ENCODE peak calls at places on chromosome 13, in eight cellular contexts. One of them, this sample, is unnamed.

GRCh38 chr13:110126391-110126961 is 180.5 kb downstream of the COL4A1 start:
- DNase-seq in CD4-positive, alpha-beta T cell: no peak
- DNase-seq in progenitor cell of endocrine pancreas: no peak
- DNase-seq in AG09319: peak
- DNase-seq in pancreas: no peak
- DNase-seq in testis: no peak
- DNase-seq in body of pancreas: no peak
- DNase-seq in upper lobe of right lung: no peak
- DNase-seq in this sample: peak

GRCh38 chr13:72458701-72459100 is 268.7 kb downstream of the MZT1 start:
- DNase-seq in CD4-positive, alpha-beta T cell: no peak
- DNase-seq in progenitor cell of endocrine pancreas: no peak
- DNase-seq in AG09319: no peak
- DNase-seq in pancreas: no peak
- DNase-seq in testis: no peak
- DNase-seq in body of pancreas: no peak
- DNase-seq in upper lobe of right lung: no peak
- DNase-seq in this sample: no peak

GRCh38 chr13:101416181-101417042 is at the start of gene NALCN:
- DNase-seq in CD4-positive, alpha-beta T cell: no peak
- DNase-seq in progenitor cell of endocrine pancreas: peak
- DNase-seq in AG09319: no peak
- DNase-seq in pancreas: peak
- DNase-seq in testis: peak
- DNase-seq in body of pancreas: peak
- DNase-seq in upper lobe of right lung: no peak
- DNase-seq in this sample: no peak

GRCh38 chr13:101190337-101190736 is 226.0 kb downstream of the NALCN start:
- DNase-seq in CD4-positive, alpha-beta T cell: no peak
- DNase-seq in progenitor cell of endocrine pancreas: no peak
- DNase-seq in AG09319: no peak
- DNase-seq in pancreas: no peak
- DNase-seq in testis: no peak
- DNase-seq in body of pancreas: no peak
- DNase-seq in upper lobe of right lung: no peak
- DNase-seq in this sample: no peak

GRCh38 chr13:35514166-35514565 is 37.7 kb upstream of the MAB21L1 start:
- DNase-seq in CD4-positive, alpha-beta T cell: no peak
- DNase-seq in progenitor cell of endocrine pancreas: no peak
- DNase-seq in AG09319: no peak
- DNase-seq in pancreas: no peak
- DNase-seq in testis: no peak
- DNase-seq in body of pancreas: no peak
- DNase-seq in upper lobe of right lung: no peak
- DNase-seq in this sample: no peak

GRCh38 chr13:77425705-77426104 is 98.8 kb upstream of the MYCBP2 start:
- DNase-seq in CD4-positive, alpha-beta T cell: no peak
- DNase-seq in progenitor cell of endocrine pancreas: no peak
- DNase-seq in AG09319: no peak
- DNase-seq in pancreas: no peak
- DNase-seq in testis: no peak
- DNase-seq in body of pancreas: no peak
- DNase-seq in upper lobe of right lung: no peak
- DNase-seq in this sample: no peak

GRCh38 chr13:25196971-25197370 is 24.9 kb upstream of the AMER2 start:
- DNase-seq in CD4-positive, alpha-beta T cell: no peak
- DNase-seq in progenitor cell of endocrine pancreas: no peak
- DNase-seq in AG09319: no peak
- DNase-seq in pancreas: no peak
- DNase-seq in testis: no peak
- DNase-seq in body of pancreas: no peak
- DNase-seq in upper lobe of right lung: no peak
- DNase-seq in this sample: no peak

GRCh38 chr13:31870511-31870910 is 131.2 kb downstream of the RXFP2 start:
- DNase-seq in CD4-positive, alpha-beta T cell: no peak
- DNase-seq in progenitor cell of endocrine pancreas: no peak
- DNase-seq in AG09319: no peak
- DNase-seq in pancreas: no peak
- DNase-seq in testis: no peak
- DNase-seq in body of pancreas: no peak
- DNase-seq in upper lobe of right lung: no peak
- DNase-seq in this sample: no peak

GRCh38 chr13:110509478-110509926 is 52.0 kb downstream of the RAB20 start:
- DNase-seq in CD4-positive, alpha-beta T cell: no peak
- DNase-seq in progenitor cell of endocrine pancreas: no peak
- DNase-seq in AG09319: no peak
- DNase-seq in pancreas: no peak
- DNase-seq in testis: no peak
- DNase-seq in body of pancreas: no peak
- DNase-seq in upper lobe of right lung: no peak
- DNase-seq in this sample: no peak

GRCh38 chr13:105353654-105354053 is 1181.8 kb downstream of the EFNB2 start:
- DNase-seq in CD4-positive, alpha-beta T cell: no peak
- DNase-seq in progenitor cell of endocrine pancreas: no peak
- DNase-seq in AG09319: no peak
- DNase-seq in pancreas: no peak
- DNase-seq in testis: no peak
- DNase-seq in body of pancreas: no peak
- DNase-seq in upper lobe of right lung: no peak
- DNase-seq in this sample: no peak

GRCh38 chr13:45742985-45743384 is 40.9 kb downstream of the CBY2 start:
- DNase-seq in CD4-positive, alpha-beta T cell: no peak
- DNase-seq in progenitor cell of endocrine pancreas: no peak
- DNase-seq in AG09319: no peak
- DNase-seq in pancreas: no peak
- DNase-seq in testis: no peak
- DNase-seq in body of pancreas: no peak
- DNase-seq in upper lobe of right lung: no peak
- DNase-seq in this sample: no peak

DNA sequence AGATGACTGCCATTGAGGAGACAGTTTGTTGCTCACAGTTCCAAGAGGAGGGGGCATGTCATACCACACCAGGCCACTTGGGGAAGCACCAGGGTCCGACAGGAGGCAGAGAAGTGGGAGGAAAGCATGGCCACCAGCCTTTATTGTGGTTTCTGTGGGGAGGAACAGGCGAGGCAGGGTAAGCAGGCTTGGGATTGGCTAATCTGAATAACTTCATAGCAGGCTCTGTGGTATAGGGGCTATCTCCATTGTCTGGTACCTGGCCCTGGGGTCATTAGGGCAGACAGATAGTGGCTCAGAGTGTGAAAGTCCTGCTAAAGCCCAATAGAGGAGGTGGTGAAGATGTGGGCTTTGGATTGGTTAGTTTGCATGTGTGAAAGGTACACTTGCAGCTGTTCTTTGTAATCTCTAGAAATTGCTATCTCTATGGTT is 35.5 kb downstream of the CBY2 start:
- DNase-seq in CD4-positive, alpha-beta T cell: no peak
- DNase-seq in progenitor cell of endocrine pancreas: no peak
- DNase-seq in AG09319: no peak
- DNase-seq in pancreas: no peak
- DNase-seq in testis: no peak
- DNase-seq in body of pancreas: no peak
- DNase-seq in upper lobe of right lung: no peak
- DNase-seq in this sample: no peak
- TF ChIP-seq CTCF in CD4-positive, alpha-beta T cell: no peak
- TF ChIP-seq CTCF in progenitor cell of endocrine pancreas: peak
- TF ChIP-seq CTCF in AG09319: no peak
- TF ChIP-seq CTCF in pancreas: no peak
- TF ChIP-seq CTCF in testis: no peak
- TF ChIP-seq CTCF in body of pancreas: no peak
- TF ChIP-seq CTCF in upper lobe of right lung: peak
- TF ChIP-seq CTCF in this sample: peak

DNA sequence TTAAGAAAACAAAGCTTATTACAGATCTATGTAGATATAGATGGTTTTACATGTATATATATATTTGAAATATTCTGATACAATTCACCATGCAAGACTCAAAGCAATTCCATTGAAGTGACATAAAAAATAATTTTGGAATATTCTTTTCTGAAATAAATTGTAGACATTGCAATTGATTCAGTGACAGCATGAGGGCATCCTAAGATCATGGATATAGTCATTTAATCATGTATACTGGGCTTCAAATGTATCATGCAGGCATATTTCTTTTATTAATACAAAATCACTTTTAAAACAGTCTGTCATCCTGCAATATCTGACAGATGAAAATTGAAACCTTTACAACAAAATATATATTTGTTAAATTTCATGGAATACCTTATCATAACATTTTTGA is 286.7 kb upstream of the SLITRK6 start:
- DNase-seq in CD4-positive, alpha-beta T cell: no peak
- DNase-seq in progenitor cell of endocrine pancreas: no peak
- DNase-seq in AG09319: no peak
- DNase-seq in pancreas: no peak
- DNase-seq in testis: no peak
- DNase-seq in body of pancreas: no peak
- DNase-seq in upper lobe of right lung: no peak
- DNase-seq in this sample: no peak
- TF ChIP-seq CTCF in CD4-positive, alpha-beta T cell: no peak
- TF ChIP-seq CTCF in progenitor cell of endocrine pancreas: no peak
- TF ChIP-seq CTCF in AG09319: no peak
- TF ChIP-seq CTCF in pancreas: no peak
- TF ChIP-seq CTCF in testis: no peak
- TF ChIP-seq CTCF in body of pancreas: no peak
- TF ChIP-seq CTCF in upper lobe of right lung: no peak
- TF ChIP-seq CTCF in this sample: no peak

DNA sequence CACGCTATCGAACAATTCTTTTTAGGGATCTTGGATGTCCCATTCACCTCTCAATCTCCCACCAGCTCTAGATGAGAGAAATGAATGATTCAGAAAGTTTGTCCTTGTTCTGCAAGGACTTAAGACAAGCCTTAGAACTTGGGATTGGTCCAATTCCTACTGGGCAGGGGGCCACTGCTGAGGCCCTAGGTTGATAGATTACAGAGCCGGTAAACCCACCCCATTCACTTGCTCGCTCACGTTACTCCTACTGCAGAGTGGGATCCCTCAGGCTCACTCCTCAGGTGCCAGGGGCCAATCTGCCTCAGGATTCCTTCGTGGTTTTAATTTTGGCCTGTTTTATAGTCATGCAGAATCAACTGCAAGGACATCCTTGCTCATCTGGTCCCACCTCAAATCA is 59.0 kb downstream of the SERP2 start:
- DNase-seq in CD4-positive, alpha-beta T cell: no peak
- DNase-seq in progenitor cell of endocrine pancreas: no peak
- DNase-seq in AG09319: no peak
- DNase-seq in pancreas: no peak
- DNase-seq in testis: no peak
- DNase-seq in body of pancreas: no peak
- DNase-seq in upper lobe of right lung: no peak
- DNase-seq in this sample: no peak
- TF ChIP-seq CTCF in CD4-positive, alpha-beta T cell: no peak
- TF ChIP-seq CTCF in progenitor cell of endocrine pancreas: no peak
- TF ChIP-seq CTCF in AG09319: no peak
- TF ChIP-seq CTCF in pancreas: no peak
- TF ChIP-seq CTCF in testis: no peak
- TF ChIP-seq CTCF in body of pancreas: no peak
- TF ChIP-seq CTCF in upper lobe of right lung: no peak
- TF ChIP-seq CTCF in this sample: no peak

GRCh38 chr13:62537593-62537992 is 1121.9 kb upstream of the PCDH20 start:
- DNase-seq in CD4-positive, alpha-beta T cell: no peak
- DNase-seq in progenitor cell of endocrine pancreas: no peak
- DNase-seq in AG09319: no peak
- DNase-seq in pancreas: no peak
- DNase-seq in testis: no peak
- DNase-seq in body of pancreas: no peak
- DNase-seq in upper lobe of right lung: no peak
- DNase-seq in this sample: no peak
- TF ChIP-seq CTCF in CD4-positive, alpha-beta T cell: no peak
- TF ChIP-seq CTCF in progenitor cell of endocrine pancreas: no peak
- TF ChIP-seq CTCF in AG09319: no peak
- TF ChIP-seq CTCF in pancreas: no peak
- TF ChIP-seq CTCF in testis: no peak
- TF ChIP-seq CTCF in body of pancreas: no peak
- TF ChIP-seq CTCF in upper lobe of right lung: no peak
- TF ChIP-seq CTCF in this sample: no peak

GRCh38 chr13:21243843-21244184 is 67.4 kb downstream of the MRPL57 start:
- DNase-seq in CD4-positive, alpha-beta T cell: no peak
- DNase-seq in progenitor cell of endocrine pancreas: no peak
- DNase-seq in AG09319: no peak
- DNase-seq in pancreas: no peak
- DNase-seq in testis: no peak
- DNase-seq in body of pancreas: no peak
- DNase-seq in upper lobe of right lung: no peak
- DNase-seq in this sample: no peak

GRCh38 chr13:21243045-21243842 is 66.8 kb downstream of the MRPL57 start:
- DNase-seq in CD4-positive, alpha-beta T cell: no peak
- DNase-seq in progenitor cell of endocrine pancreas: no peak
- DNase-seq in AG09319: no peak
- DNase-seq in pancreas: peak
- DNase-seq in testis: no peak
- DNase-seq in body of pancreas: no peak
- DNase-seq in upper lobe of right lung: no peak
- DNase-seq in this sample: no peak

GRCh38 chr13:21240586-21240985 is 64.1 kb downstream of the MRPL57 start:
- DNase-seq in CD4-positive, alpha-beta T cell: no peak
- DNase-seq in progenitor cell of endocrine pancreas: no peak
- DNase-seq in AG09319: peak
- DNase-seq in pancreas: no peak
- DNase-seq in testis: no peak
- DNase-seq in body of pancreas: no peak
- DNase-seq in upper lobe of right lung: no peak
- DNase-seq in this sample: peak

GRCh38 chr13:21238267-21238666 is 61.8 kb downstream of the MRPL57 start:
- DNase-seq in CD4-positive, alpha-beta T cell: no peak
- DNase-seq in progenitor cell of endocrine pancreas: no peak
- DNase-seq in AG09319: no peak
- DNase-seq in pancreas: no peak
- DNase-seq in testis: no peak
- DNase-seq in body of pancreas: no peak
- DNase-seq in upper lobe of right lung: no peak
- DNase-seq in this sample: no peak

DNA sequence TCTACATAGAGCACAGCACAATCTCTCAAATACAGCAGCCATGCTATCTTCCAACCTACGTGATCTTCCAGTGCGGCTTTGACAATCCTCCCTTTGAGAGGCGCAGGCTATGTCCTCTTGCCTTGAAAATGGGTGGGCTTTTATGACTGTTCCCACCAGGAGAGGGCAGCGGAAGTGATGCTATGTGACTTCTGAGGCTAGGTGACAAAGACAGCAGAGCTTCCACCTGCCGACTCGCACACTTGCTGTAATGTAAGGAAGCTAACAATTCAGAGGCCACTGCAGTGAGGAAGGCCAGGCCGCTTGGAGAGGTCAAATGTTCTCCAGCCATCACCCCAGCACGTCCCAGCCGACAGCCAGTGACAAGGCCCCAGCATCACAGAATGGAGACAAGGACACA is 65.8 kb downstream of the MRPL57 start:
- DNase-seq in CD4-positive, alpha-beta T cell: no peak
- DNase-seq in progenitor cell of endocrine pancreas: no peak
- DNase-seq in AG09319: no peak
- DNase-seq in pancreas: no peak
- DNase-seq in testis: no peak
- DNase-seq in body of pancreas: no peak
- DNase-seq in upper lobe of right lung: no peak
- DNase-seq in this sample: no peak
- TF ChIP-seq CTCF in CD4-positive, alpha-beta T cell: no peak
- TF ChIP-seq CTCF in progenitor cell of endocrine pancreas: peak
- TF ChIP-seq CTCF in AG09319: no peak
- TF ChIP-seq CTCF in pancreas: no peak
- TF ChIP-seq CTCF in testis: no peak
- TF ChIP-seq CTCF in body of pancreas: no peak
- TF ChIP-seq CTCF in upper lobe of right lung: no peak
- TF ChIP-seq CTCF in this sample: no peak